ENCODE peak calls at places on chromosomes 11 and 22, in eight cellular contexts. E is cardiac muscle cell; P is MM.1S; G is PC-3; X is uterus; L is fibroblast of lung; F is naive thymus-derived CD4-positive, alpha-beta T cell; Y is OCI-LY7. J is an unnamed sample.

GRCh38 chr11:43268786-43269185 is 43.0 kb upstream of the API5 start:
- DNase-seq in E (no peak), G (no peak), X (no peak), P (no peak), Y (no peak), F (no peak), L (no peak), J (no peak)

GRCh38 chr22:47318041-47318737 is 555.7 kb downstream of the TBC1D22A start:
- DNase-seq in G (no peak), P (no peak), L (no peak), F (no peak), X (no peak), Y (no peak), E (peak; percentile 54), J (peak; percentile 34)

GRCh38 chr22:50627452-50627913 is 469 bp downstream of the ARSA start:
- DNase-seq in X (no peak), Y (peak; percentile 25), L (no peak), F (peak; percentile 23), G (no peak), P (peak; percentile 14), E (no peak), J (no peak)

GRCh38 chr11:73072935-73073481 is 69.1 kb downstream of the FCHSD2 start:
- DNase-seq in Y (peak; percentile 56), F (peak; percentile 3), G (peak; percentile 81), X (no peak), P (peak; percentile 61), L (peak; percentile 41), E (peak; percentile 57), J (no peak)

GRCh38 chr11:18452927-18453326 is 2.7 kb upstream of the LDHAL6A start:
- DNase-seq in G (peak; percentile 60), F (no peak), Y (no peak), X (no peak), P (no peak), L (no peak), E (no peak), J (no peak)

GRCh38 chr11:19979519-19979845 is 180.8 kb downstream of the DBX1 start:
- DNase-seq in Y (no peak), P (no peak), F (no peak), X (no peak), G (no peak), E (no peak), L (no peak), J (no peak)

GRCh38 chr11:61778357-61778886 is 14.0 kb downstream of the TMEM258 start:
- DNase-seq in X (no peak), P (no peak), F (no peak), L (no peak), E (no peak), Y (no peak), G (no peak), J (no peak)

GRCh38 chr22:48953103-48953720 is 874.5 kb downstream of the BRD1 start:
- DNase-seq in G (no peak), Y (no peak), P (no peak), L (no peak), F (no peak), E (no peak), X (no peak), J (peak; percentile 84)

GRCh38 chr11:68090706-68091105 is 30.5 kb downstream of the CHKA start:
- DNase-seq in X (no peak), L (no peak), G (peak; percentile 39), Y (peak; percentile 57), F (no peak), P (no peak), E (no peak), J (no peak)

GRCh38 chr22:39318507-39319283 is 728 bp downstream of the RPL3 start:
- DNase-seq in P (peak; percentile 51), X (no peak), L (peak; percentile 18), E (peak; percentile 58), G (no peak), Y (peak; percentile 59), F (no peak), J (no peak)

GRCh38 chr11:95092549-95093324 is 3.1 kb downstream of the ENDOD1 start:
- DNase-seq in L (peak; percentile 69), F (peak; percentile 12), X (no peak), G (peak; percentile 92), E (peak; percentile 50), Y (peak; percentile 62), P (peak; percentile 35), J (no peak)

GRCh38 chr22:39317756-39318506 is 1.5 kb downstream of the RPL3 start:
- DNase-seq in X (no peak), G (no peak), F (no peak), Y (peak; percentile 24), P (no peak), L (peak; percentile 73), E (peak; percentile 68), J (no peak)

GRCh38 chr11:91299980-91300379 is 924.6 kb upstream of the FAT3 start:
- DNase-seq in Y (no peak), F (no peak), E (peak; percentile 1), L (peak; percentile 84), P (peak; percentile 40), G (peak; percentile 91), X (no peak), J (no peak)

GRCh38 chr11:59555601-59556114 is 44.3 kb downstream of the OR4D9 start:
- DNase-seq in G (no peak), P (no peak), Y (no peak), X (no peak), L (no peak), E (no peak), F (no peak), J (no peak)

GRCh38 chr22:27797793-27798525 is 3.6 kb downstream of the MN1 start:
- DNase-seq in Y (no peak), G (no peak), P (no peak), F (no peak), E (no peak), X (no peak), L (no peak), J (no peak)

GRCh38 chr11:27328602-27329001 is 34.4 kb downstream of the CCDC34 start:
- DNase-seq in L (no peak), F (no peak), G (no peak), E (no peak), X (no peak), P (no peak), Y (no peak), J (no peak)

GRCh38 chr11:34468209-34468841 is 29.6 kb downstream of the CAT start:
- DNase-seq in Y (peak; percentile 23), L (peak; percentile 35), P (peak; percentile 75), X (no peak), F (peak; percentile 26), G (peak; percentile 81), E (peak; percentile 45), J (no peak)

GRCh38 chr11:81071641-81072040 is 1630.8 kb upstream of the TENM4 start:
- DNase-seq in E (no peak), F (no peak), G (peak; percentile 37), P (no peak), X (no peak), L (no peak), Y (no peak), J (no peak)

GRCh38 chr11:65872555-65873279 is at the start of gene EFEMP2:
- DNase-seq in F (no peak), Y (no peak), L (no peak), G (no peak), E (peak; percentile 68), P (no peak), X (peak; percentile 81), J (no peak)
- H3K27ac ChIP-seq in F (peak within 1 kb of the TSS; percentile 88), Y (peak within 1 kb of the TSS; percentile 46), L (peak within 1 kb of the TSS; percentile 88), G (no peak within 1 kb of the TSS), E (peak within 1 kb of the TSS; percentile 97), P (peak within 1 kb of the TSS; percentile 40), X (peak within 1 kb of the TSS; percentile 96), J (peak within 1 kb of the TSS; percentile 99)

GRCh38 chr22:24426436-24426835 is 963 bp upstream of the ADORA2A start:
- DNase-seq in E (no peak), G (no peak), X (no peak), P (no peak), L (no peak), F (peak; percentile 36), Y (peak; percentile 18), J (no peak)
- H3K4me1 ChIP-seq in E (no peaks in the 10 kb centered on the region), G (no peaks in the 10 kb centered on the region), X (no peaks in the 10 kb centered on the region), P (peaks cover 29% of the 10 kb centered on the region), L (no peaks in the 10 kb centered on the region), F (peaks cover 53% of the 10 kb centered on the region), Y (peaks cover 69% of the 10 kb centered on the region), J (peaks cover 36% of the 10 kb centered on the region)

GRCh38 chr11:45859661-45860140 is 12.4 kb downstream of the CRY2 start:
- DNase-seq in L (peak; percentile 99), X (peak; percentile 98), P (no peak), Y (no peak), E (peak; percentile 99), F (no peak), G (no peak), J (peak; percentile 96)

GRCh38 chr11:45858751-45859398 is 11.6 kb downstream of the CRY2 start:
- DNase-seq in Y (no peak), F (no peak), E (no peak), P (no peak), X (no peak), G (no peak), L (no peak), J (no peak)

GRCh38 chr11:45860348-45860747 is 13.1 kb downstream of the CRY2 start:
- DNase-seq in F (no peak), G (no peak), E (no peak), X (no peak), Y (no peak), L (no peak), P (no peak), J (no peak)

GRCh38 chr11:45856044-45856468 is 8.8 kb downstream of the CRY2 start:
- DNase-seq in L (peak; percentile 33), X (peak; percentile 47), G (no peak), F (no peak), P (no peak), Y (no peak), E (peak; percentile 35), J (no peak)

GRCh38 chr11:45857834-45858492 is 10.7 kb downstream of the CRY2 start:
- DNase-seq in L (peak; percentile 82), G (no peak), Y (no peak), E (peak; percentile 92), P (no peak), X (peak; percentile 65), F (no peak), J (no peak)
- H3K27ac ChIP-seq in L (peak overlapping the region; percentile 93), G (no peak overlapping the region), Y (no peak overlapping the region), E (peak overlapping the region; percentile 82), P (no peak overlapping the region), X (peak overlapping the region; percentile 83), F (no peak overlapping the region), J (peak overlapping the region; percentile 88)

GRCh38 chr11:75314771-75315438 is 36.6 kb downstream of the ARRB1 start:
- DNase-seq in L (no peak), F (no peak), Y (no peak), E (no peak), G (no peak), X (no peak), P (no peak), J (no peak)
- H3K4me1 ChIP-seq in L (peaks cover 14% of the 10 kb centered on the region), F (no peaks in the 10 kb centered on the region), Y (no peaks in the 10 kb centered on the region), E (no peaks in the 10 kb centered on the region), G (peaks cover 14% of the 10 kb centered on the region), X (peaks cover 4% of the 10 kb centered on the region), P (no peaks in the 10 kb centered on the region), J (peaks cover 98% of the 10 kb centered on the region)

J was measured in esophagus muscularis mucosa.